ENCODE peak calls at places on chromosome 17, in five cellular contexts. R is LHCN-M2, M is T-helper 1 cell, Q is left colon, J is GF-D8. P is an unnamed sample.

GRCh38 chr17:63911657-63912100 is 621 bp upstream of the CSHL1 start:
- DNase-seq in R (no peak), Q (no peak), J (no peak), M (peak), P (peak)

GRCh38 chr17:29090746-29091395 is 47.9 kb downstream of the PIPOX start:
- DNase-seq in Q (no peak), J (no peak), M (no peak), R (no peak), P (no peak)

GRCh38 chr17:44444735-44445105 is 55.3 kb upstream of the ITGA2B start:
- DNase-seq in Q (no peak), M (no peak), R (peak), J (no peak), P (no peak)

GRCh38 chr17:43528319-43528987 is 17.7 kb downstream of the ETV4 start:
- DNase-seq in Q (no peak), M (no peak), R (no peak), J (no peak), P (no peak)

GRCh38 chr17:4072487-4073157 is 70.2 kb downstream of the ZZEF1 start:
- DNase-seq in J (no peak), M (no peak), Q (no peak), R (peak), P (no peak)

GRCh38 chr17:48562934-48563333 is 15.2 kb downstream of the HOXB4 start:
- DNase-seq in Q (no peak), M (no peak), J (no peak), R (no peak), P (no peak)

GRCh38 chr17:68482576-68483001 is 25.3 kb upstream of the WIPI1 start:
- DNase-seq in J (no peak), Q (no peak), R (no peak), M (no peak), P (no peak)

GRCh38 chr17:30920282-30920681 is 1.5 kb upstream of the ADAP2 start:
- DNase-seq in M (no peak), J (no peak), Q (no peak), R (peak), P (no peak)

GRCh38 chr17:17723354-17724261 is 42.4 kb downstream of the RAI1 start:
- DNase-seq in J (no peak), R (no peak), M (no peak), Q (no peak), P (peak)

GRCh38 chr17:20203761-20204263 is 194.7 kb downstream of the SPECC1 start:
- DNase-seq in Q (no peak), R (no peak), J (no peak), M (no peak), P (no peak)

GRCh38 chr17:70855401-70856054 is 686.2 kb downstream of the KCNJ2 start:
- DNase-seq in Q (no peak), M (no peak), R (peak), J (no peak), P (no peak)

GRCh38 chr17:16444258-16444886 is 29.0 kb downstream of the TRPV2 start:
- DNase-seq in Q (no peak), M (no peak), R (peak), J (no peak), P (no peak)

GRCh38 chr17:78557598-78558039 is 19.6 kb downstream of the DNAH17 start:
- DNase-seq in Q (no peak), M (no peak), J (no peak), R (peak), P (no peak)

GRCh38 chr17:37744961-37745800 is at the start of gene HNF1B:
- DNase-seq in J (no peak), R (no peak), Q (peak), M (no peak), P (no peak)

GRCh38 chr17:39966771-39967170 is 4.0 kb downstream of the GSDMA start:
- DNase-seq in J (no peak), R (no peak), Q (no peak), M (no peak), P (no peak)

GRCh38 chr17:6355196-6355595 is 79.7 kb downstream of the AIPL1 start:
- DNase-seq in M (no peak), J (no peak), R (no peak), Q (no peak), P (no peak)

GRCh38 chr17:1606352-1606985 is 22.2 kb downstream of the SLC43A2 start:
- DNase-seq in M (no peak), Q (no peak), J (no peak), R (no peak), P (no peak)

GRCh38 chr17:3954086-3954485 is 10.2 kb downstream of the ATP2A3 start:
- DNase-seq in J (no peak), R (no peak), Q (no peak), M (no peak), P (no peak)

GRCh38 chr17:13003454-13003851 is 14.4 kb downstream of the ELAC2 start:
- DNase-seq in M (no peak), R (no peak), Q (no peak), J (no peak), P (no peak)

GRCh38 chr17:58970966-58971575 is 135.6 kb downstream of the TRIM37 start:
- DNase-seq in R (peak), Q (no peak), M (no peak), J (no peak), P (no peak)

GRCh38 chr17:17495448-17496188 is 577 bp downstream of the RASD1 start:
- DNase-seq in J (no peak), M (no peak), R (no peak), Q (peak), P (no peak)

GRCh38 chr17:46777943-46778915 is 40.3 kb downstream of the WNT3 start:
- DNase-seq in M (no peak), J (no peak), Q (no peak), R (no peak), P (no peak)

GRCh38 chr17:72609501-72609900 is 483.0 kb downstream of the SLC39A11 start:
- DNase-seq in Q (peak), R (peak), M (no peak), J (no peak), P (no peak)

GRCh38 chr17:54956802-54957201 is 11.7 kb downstream of the COX11 start:
- DNase-seq in Q (no peak), J (no peak), M (no peak), R (no peak), P (no peak)

P was measured in effector CD8-positive, alpha-beta T cell.